ENCODE peak calls at places on chromosome 5, in nine cellular contexts. N, W, Z, T, H, E, C, D and V are unnamed samples.

GRCh38 chr5:72848474-72849428 is 32.3 kb downstream of the TNPO1 start:
- DNase-seq in E (peak; percentile 39), W (peak; percentile 45), N (peak; percentile 62), D (peak; percentile 41), Z (peak; percentile 44), C (peak; percentile 59), H (peak; percentile 54), T (peak; percentile 8), V (no peak)

GRCh38 chr5:93510626-93511420 is 70.2 kb downstream of the NR2F1-AS1 start:
- DNase-seq in N (no peak), H (no peak), T (no peak), C (no peak), W (no peak), Z (no peak), D (no peak), E (no peak), V (no peak)

GRCh38 chr5:54516051-54516645 is 1.4 kb upstream of the SNX18 start:
- DNase-seq in E (no peak), W (no peak), H (no peak), C (no peak), N (no peak), D (no peak), T (no peak), Z (no peak), V (no peak)

GRCh38 chr5:174229640-174230350 is 184.3 kb downstream of the NSG2 start:
- DNase-seq in N (no peak), W (peak; percentile 8), H (no peak), E (no peak), Z (no peak), D (no peak), T (no peak), C (no peak), V (peak; percentile 38)

GRCh38 chr5:96433066-96433447 is at the start of gene PCSK1:
- DNase-seq in T (no peak), W (no peak), H (no peak), D (no peak), N (no peak), Z (no peak), E (no peak), C (no peak), V (no peak)

GRCh38 chr5:142960309-142960696 is 190.1 kb downstream of the ARHGAP26 start:
- DNase-seq in W (peak; percentile 88), N (no peak), D (no peak), T (no peak), C (no peak), E (no peak), H (no peak), Z (no peak), V (peak; percentile 24)

GRCh38 chr5:129410488-129410887 is 49.6 kb upstream of the ADAMTS19 start:
- DNase-seq in D (no peak), H (no peak), N (no peak), W (no peak), Z (no peak), E (no peak), T (no peak), C (no peak), V (no peak)

GRCh38 chr5:172187118-172188032 is 649 bp downstream of the STK10 start:
- DNase-seq in Z (peak; percentile 48), E (peak; percentile 46), C (peak; percentile 43), W (peak; percentile 93), H (peak; percentile 86), N (peak; percentile 77), T (no peak), D (peak; percentile 66), V (no peak)

GRCh38 chr5:80184235-80185023 is 71.4 kb downstream of the SERINC5 start:
- DNase-seq in N (no peak), D (no peak), C (peak; percentile 46), E (no peak), Z (no peak), H (no peak), T (no peak), W (no peak), V (no peak)

GRCh38 chr5:80182802-80183645 is 72.8 kb downstream of the SERINC5 start:
- DNase-seq in E (no peak), H (no peak), Z (no peak), W (no peak), C (no peak), N (no peak), T (no peak), D (no peak), V (no peak)

GRCh38 chr5:80186634-80187033 is 69.2 kb downstream of the SERINC5 start:
- DNase-seq in Z (no peak), H (no peak), W (no peak), T (no peak), E (no peak), C (no peak), D (no peak), N (no peak), V (no peak)

GRCh38 chr5:80187274-80187673 is 68.6 kb downstream of the SERINC5 start:
- DNase-seq in W (no peak), Z (no peak), D (no peak), C (no peak), H (no peak), E (no peak), N (no peak), T (no peak), V (no peak)

DNA sequence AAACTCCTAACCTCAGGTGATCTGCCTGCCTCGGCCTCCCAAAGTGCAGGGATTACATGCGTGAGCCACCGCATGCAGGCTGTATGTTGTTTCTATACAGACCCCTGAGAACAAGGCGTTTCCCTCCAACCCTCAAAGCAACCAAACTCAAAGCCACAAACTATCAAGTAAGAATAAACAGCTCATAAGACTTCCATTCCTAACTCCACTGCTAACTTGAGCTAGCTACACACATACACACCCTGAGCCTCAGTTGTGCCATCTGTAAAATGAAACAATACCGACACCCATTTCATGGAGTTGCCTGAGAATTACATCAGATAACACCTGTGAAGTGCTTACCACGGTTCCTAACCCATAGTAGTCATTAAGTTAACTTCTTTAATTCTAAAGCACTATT is 70.8 kb downstream of the SERINC5 start:
- DNase-seq in T (no peak), Z (no peak), W (no peak), H (no peak), N (no peak), E (no peak), D (no peak), C (no peak), V (no peak)
- H3K27ac ChIP-seq in T (no peak overlapping the region), Z (no peak overlapping the region), W (no peak overlapping the region), H (peak overlapping the region; percentile 90), N (no peak overlapping the region), E (no peak overlapping the region), D (no peak overlapping the region), C (no peak overlapping the region), V (no peak overlapping the region)

GRCh38 chr5:79030663-79031480 is 38.6 kb downstream of the DMGDH start:
- DNase-seq in H (no peak), W (no peak), N (no peak), T (no peak), Z (no peak), E (no peak), C (no peak), D (no peak), V (no peak)

GRCh38 chr5:79035237-79035636 is 34.2 kb downstream of the DMGDH start:
- DNase-seq in N (no peak), E (no peak), W (no peak), D (no peak), Z (no peak), H (no peak), T (no peak), C (no peak), V (no peak)

GRCh38 chr5:79032031-79032711 is 37.3 kb downstream of the DMGDH start:
- DNase-seq in N (no peak), W (no peak), Z (no peak), H (no peak), D (no peak), C (no peak), T (no peak), E (no peak), V (no peak)

GRCh38 chr5:79036769-79037168 is 32.7 kb downstream of the DMGDH start:
- DNase-seq in T (no peak), E (no peak), W (no peak), D (no peak), H (no peak), Z (no peak), N (no peak), C (no peak), V (no peak)

GRCh38 chr5:79031481-79031867 is 38.0 kb downstream of the DMGDH start:
- DNase-seq in T (no peak), H (no peak), W (no peak), E (no peak), C (no peak), N (no peak), D (no peak), Z (no peak), V (no peak)
- H3K27me3 ChIP-seq in T (no peaks in the 10 kb centered on the region), H (no peaks in the 10 kb centered on the region), W (no peaks in the 10 kb centered on the region), E (no peaks in the 10 kb centered on the region), C (no peaks in the 10 kb centered on the region), N (no peaks in the 10 kb centered on the region), D (no peaks in the 10 kb centered on the region), Z (no peaks in the 10 kb centered on the region), V (peaks cover 4% of the 10 kb centered on the region)

GRCh38 chr5:141040093-141040762 is 10.9 kb upstream of the PCDHB1 start:
- DNase-seq in Z (peak; percentile 70), H (peak; percentile 81), C (peak; percentile 69), N (peak; percentile 24), T (no peak), D (no peak), W (peak; percentile 58), E (peak; percentile 20), V (no peak)

GRCh38 chr5:141041427-141041785 is 9.8 kb upstream of the PCDHB1 start:
- DNase-seq in E (no peak), Z (no peak), T (no peak), H (no peak), W (no peak), N (no peak), C (no peak), D (no peak), V (no peak)

GRCh38 chr5:141039517-141039916 is 11.7 kb upstream of the PCDHB1 start:
- DNase-seq in N (no peak), D (no peak), W (peak; percentile 4), H (no peak), C (peak; percentile 12), Z (peak; percentile 14), T (no peak), E (no peak), V (no peak)

GRCh38 chr5:141039061-141039460 is 12.1 kb upstream of the PCDHB1 start:
- DNase-seq in H (no peak), N (no peak), D (no peak), T (no peak), C (no peak), Z (no peak), W (no peak), E (no peak), V (no peak)

GRCh38 chr5:141040763-141041426 is 10.3 kb upstream of the PCDHB1 start:
- DNase-seq in C (peak; percentile 98), N (peak; percentile 95), H (peak; percentile 99), W (peak; percentile 89), D (peak; percentile 14), T (peak; percentile 45), Z (peak; percentile 98), E (peak; percentile 95), V (no peak)
- H3K27ac ChIP-seq in C (peak overlapping the region; percentile 82), N (no peak overlapping the region), H (peak overlapping the region; percentile 97), W (no peak overlapping the region), D (no peak overlapping the region), T (no peak overlapping the region), Z (peak overlapping the region; percentile 96), E (peak overlapping the region; percentile 74), V (no peak overlapping the region)

DNA sequence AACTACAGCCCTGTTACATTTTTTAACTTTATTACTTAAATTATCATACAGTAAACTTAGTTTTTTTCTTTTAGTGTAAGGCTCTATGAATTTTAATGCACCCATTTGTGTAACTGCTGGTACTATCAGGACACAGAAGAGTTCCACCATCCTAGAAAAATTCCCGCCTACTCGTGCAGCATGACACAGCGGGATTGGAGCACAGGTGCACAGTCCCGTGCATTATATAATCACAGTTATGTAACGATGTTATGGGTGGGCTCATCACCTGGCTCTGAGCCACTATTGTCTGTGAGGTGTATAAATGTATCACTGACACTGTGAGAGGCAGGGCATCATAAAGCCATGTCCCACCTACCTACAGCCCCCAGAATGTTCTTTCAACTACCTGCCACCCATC is 80.7 kb downstream of the DRD1 start:
- DNase-seq in T (no peak), E (no peak), D (no peak), W (no peak), H (no peak), C (no peak), Z (no peak), N (no peak), V (no peak)
- H3K27me3 ChIP-seq in T (no peaks in the 10 kb centered on the region), E (no peaks in the 10 kb centered on the region), D (no peaks in the 10 kb centered on the region), W (no peaks in the 10 kb centered on the region), H (no peaks in the 10 kb centered on the region), C (no peaks in the 10 kb centered on the region), Z (no peaks in the 10 kb centered on the region), N (peaks cover 2% of the 10 kb centered on the region), V (no peaks in the 10 kb centered on the region)